ENCODE peak calls at places on chromosomes 12 and 14, in four cellular contexts. C is PC-3, X is HepG2, B is GM23248. V is an unnamed sample.

GRCh38 chr14:96001866-96002510 is 37.2 kb upstream of the C14orf132 start:
- DNase-seq in B (peak), C (no peak), X (no peak), V (peak)

GRCh38 chr12:28539691-28540323 is 349.6 kb downstream of the CCDC91 start:
- DNase-seq in X (no peak), C (peak), B (peak), V (no peak)

GRCh38 chr14:72434856-72435255 is 459.0 kb downstream of the DPF3 start:
- DNase-seq in X (no peak), C (no peak), B (no peak), V (no peak)

GRCh38 chr12:26119391-26119981 is 5.4 kb downstream of the BHLHE41 start:
- DNase-seq in C (peak), X (peak), B (peak), V (peak)

GRCh38 chr14:27917896-27918295 is 848.7 kb upstream of the FOXG1 start:
- DNase-seq in C (no peak), B (no peak), X (no peak), V (no peak)

GRCh38 chr12:29547151-29547561 is 49.7 kb upstream of the OVCH1 start:
- DNase-seq in X (no peak), C (peak), B (peak), V (peak)

GRCh38 chr12:49515266-49515665 is 23.6 kb upstream of the KCNH3 start:
- DNase-seq in B (peak), C (peak), X (no peak), V (peak)

GRCh38 chr12:59736359-59736758 is 140.5 kb downstream of the SLC16A7 start:
- DNase-seq in C (no peak), X (no peak), B (peak), V (no peak)

GRCh38 chr12:50706606-50707005 is 57.3 kb upstream of the ATF1 start:
- DNase-seq in X (no peak), B (no peak), C (no peak), V (no peak)

GRCh38 chr12:22729431-22729830 is 104.5 kb downstream of the ETNK1 start:
- DNase-seq in C (no peak), B (no peak), X (no peak), V (no peak)

GRCh38 chr12:22728989-22729388 is 104.0 kb downstream of the ETNK1 start:
- DNase-seq in X (no peak), B (no peak), C (no peak), V (peak)

GRCh38 chr12:22731231-22731630 is 106.3 kb downstream of the ETNK1 start:
- DNase-seq in B (peak), X (no peak), C (no peak), V (peak)

GRCh38 chr12:22733756-22734155 is 108.8 kb downstream of the ETNK1 start:
- DNase-seq in X (no peak), C (no peak), B (peak), V (peak)

GRCh38 chr12:22729898-22730443 is 105.0 kb downstream of the ETNK1 start:
- DNase-seq in C (no peak), B (peak), X (no peak), V (peak)
- H3K9ac ChIP-seq in C (no peak), B (peak), X (no peak), V (peak)

DNA sequence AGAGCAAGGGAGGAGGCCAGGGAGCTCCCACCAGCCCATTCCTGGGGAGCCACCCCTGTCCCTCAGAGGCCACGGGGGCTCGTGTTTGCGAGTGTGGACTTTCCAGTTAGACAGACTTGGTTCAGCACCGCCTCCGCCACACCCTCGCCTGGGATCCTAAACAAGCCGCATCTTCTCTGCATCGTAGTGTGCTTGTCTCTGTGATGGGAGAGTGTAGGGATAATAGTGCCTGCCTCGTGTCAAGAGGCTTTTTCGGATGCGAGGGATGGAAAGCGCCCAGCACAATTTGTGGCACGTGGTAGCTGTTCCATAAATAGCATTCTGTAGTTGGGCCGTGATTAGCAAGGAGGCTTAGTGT is 1.3 kb upstream of the PPP1R13B start:
- DNase-seq in B (no peak), X (no peak), C (no peak), V (no peak)
- H3K9ac ChIP-seq in B (no peak), X (peak), C (no peak), V (no peak)

DNA sequence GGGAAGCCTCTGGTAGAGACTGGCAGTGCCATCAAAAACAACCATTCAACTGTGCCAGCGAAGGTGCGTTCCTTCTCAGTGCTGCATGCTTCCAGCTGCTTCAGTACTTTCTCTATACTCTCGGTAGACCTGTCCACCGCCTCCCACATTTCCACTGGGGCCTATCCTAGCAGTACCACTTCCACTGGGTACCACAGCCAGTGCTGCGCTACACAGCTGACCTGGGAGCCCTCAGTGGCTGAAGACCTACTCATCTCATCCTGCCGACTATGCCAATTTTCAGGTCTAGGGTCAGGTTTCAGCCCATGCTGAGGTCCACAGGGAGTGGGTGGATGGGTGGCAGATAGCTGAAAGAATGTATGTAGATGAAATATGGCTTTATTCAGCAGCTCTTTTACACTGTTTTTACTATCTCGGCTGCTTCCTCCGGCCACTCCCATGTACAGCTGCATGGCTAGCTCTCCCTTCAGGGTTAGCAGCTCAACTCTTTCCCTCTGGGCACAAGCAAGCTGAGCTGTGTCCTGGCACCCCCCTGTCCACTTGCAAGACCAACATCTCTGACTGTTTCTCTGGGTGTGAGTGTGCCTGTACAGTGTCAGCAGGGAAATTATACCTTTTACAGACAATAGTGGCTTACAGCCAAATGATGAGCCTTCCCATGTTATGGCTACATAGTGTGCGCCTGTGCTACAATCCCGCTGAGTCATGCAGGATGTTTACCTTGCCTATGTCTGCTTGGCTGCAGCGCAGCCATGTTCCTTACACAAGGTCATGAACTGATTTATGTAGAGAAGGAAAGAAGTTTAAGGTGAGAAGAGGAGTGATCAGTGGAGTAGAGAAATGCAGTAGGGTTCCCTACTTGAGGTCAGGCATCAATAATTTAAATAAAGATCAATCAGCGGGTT is 125.7 kb upstream of the DDHD1 start:
- DNase-seq in C (peak), B (peak), X (peak), V (peak)
- H3K9ac ChIP-seq in C (peak), B (no peak), X (no peak), V (no peak)

GRCh38 chr12:121964813-121965643 is 46.6 kb downstream of the CFAP251 start:
- DNase-seq in B (peak), X (no peak), C (peak), V (peak)
- H3K9ac ChIP-seq in B (no peak), X (no peak), C (peak), V (no peak)

DNA sequence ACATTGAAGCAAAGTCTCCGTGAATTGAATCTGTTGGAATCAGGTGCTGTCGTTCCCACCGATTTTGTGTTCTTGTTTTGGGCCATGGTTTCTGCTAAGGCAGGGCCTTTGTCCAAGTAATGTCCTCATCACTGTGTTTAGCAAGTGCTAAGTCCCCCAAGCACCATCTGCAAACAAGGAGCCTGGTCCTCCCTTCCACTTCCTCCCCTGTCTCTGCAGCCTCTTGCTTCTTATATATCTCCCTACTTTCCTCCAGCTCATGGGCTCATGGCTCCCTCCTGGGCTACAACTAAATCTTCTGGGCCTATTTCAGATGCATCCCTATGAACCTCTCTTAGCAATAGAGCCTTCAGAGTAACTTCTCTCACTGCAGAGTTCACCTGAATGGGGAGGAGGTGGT is 25.8 kb upstream of the CMKLR1 start:
- DNase-seq in X (no peak), B (no peak), C (no peak), V (no peak)
- H3K9ac ChIP-seq in X (no peak), B (no peak), C (no peak), V (no peak)

GRCh38 chr12:3777206-3777809 is 24.4 kb upstream of the CRACR2A start:
- DNase-seq in X (peak), C (peak), B (peak), V (peak)
- H3K9ac ChIP-seq in X (no peak), C (no peak), B (no peak), V (no peak)

DNA sequence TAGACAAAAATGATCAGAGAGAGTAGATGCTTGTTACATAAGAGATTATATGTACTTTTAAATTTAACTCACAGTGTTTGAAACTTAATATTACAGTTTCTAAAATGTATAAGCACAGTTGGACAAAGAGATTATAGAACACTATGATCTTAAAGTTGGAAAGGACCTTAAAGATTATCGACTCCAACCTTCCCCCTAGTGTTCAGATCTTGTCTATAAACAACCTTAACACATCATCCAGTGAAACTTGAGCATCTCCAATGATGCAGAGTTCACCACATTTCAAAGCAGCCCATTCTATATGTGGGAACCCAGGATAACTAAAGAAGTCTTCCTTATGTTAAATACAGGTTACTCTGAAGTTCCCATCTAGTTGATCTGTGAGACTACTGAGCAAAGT is 480.8 kb downstream of the RMST start:
- DNase-seq in C (peak), X (no peak), B (no peak), V (peak)
- H3K9ac ChIP-seq in C (no peak), X (no peak), B (no peak), V (no peak)

GRCh38 chr14:68946423-68946822 is 32.7 kb downstream of the ACTN1 start:
- DNase-seq in B (no peak), X (no peak), C (no peak), V (no peak)
- H3K9ac ChIP-seq in B (no peak), X (no peak), C (no peak), V (no peak)

V was measured in fibroblast of lung.